ENCODE peak calls at places on chromosomes 4 and X, in nine cellular contexts. N is aorta, C is ascending aorta, Q is HepG2, B is upper lobe of right lung, G is esophagus squamous epithelium, J is H9, D is PC-3, Y is transverse colon. X is an unnamed sample.

GRCh38 chrX:100745806-100746537 is 14.1 kb upstream of the SYTL4 start:
- DNase-seq in N (no peak), C (no peak), Q (no peak), B (no peak), G (no peak), J (no peak), D (no peak), Y (peak; percentile 60), X (no peak)

GRCh38 chr4:2671267-2671895 is 84.8 kb downstream of the TNIP2 start:
- DNase-seq in N (no peak), C (no peak), Q (no peak), B (no peak), G (no peak), J (no peak), D (no peak), Y (no peak), X (no peak)

GRCh38 chr4:176193126-176193525 is 2.3 kb downstream of the SPATA4 start:
- DNase-seq in N (no peak), C (no peak), Q (no peak), B (no peak), G (no peak), J (no peak), D (peak; percentile 46), Y (no peak), X (peak; percentile 58)

GRCh38 chrX:72576161-72576896 is 3.7 kb upstream of the HDAC8 start:
- DNase-seq in N (no peak), C (no peak), Q (peak; percentile 1), B (no peak), G (no peak), J (no peak), D (peak; percentile 52), Y (no peak), X (peak; percentile 81)

GRCh38 chrX:44036336-44036735 is 63.1 kb upstream of the NDP start:
- DNase-seq in N (no peak), C (no peak), Q (no peak), B (no peak), G (no peak), J (no peak), D (no peak), Y (no peak), X (peak; percentile 93)

GRCh38 chr4:156614536-156614935 is 357.1 kb downstream of the PDGFC start:
- DNase-seq in N (no peak), C (no peak), Q (no peak), B (no peak), G (no peak), J (no peak), D (no peak), Y (no peak), X (no peak)

GRCh38 chr4:87399148-87399547 is 8.2 kb upstream of the HSD17B11 start:
- DNase-seq in N (peak; percentile 50), C (no peak), Q (peak; percentile 28), B (no peak), G (no peak), J (peak; percentile 62), D (no peak), Y (peak; percentile 41), X (no peak)

GRCh38 chr4:2339458-2340271 is 77.8 kb upstream of the MXD4 start:
- DNase-seq in N (peak; percentile 19), C (no peak), Q (no peak), B (peak; percentile 40), G (no peak), J (peak; percentile 54), D (no peak), Y (no peak), X (no peak)

GRCh38 chr4:82045267-82045666 is 328.5 kb downstream of the HNRNPD start:
- DNase-seq in N (no peak), C (no peak), Q (no peak), B (no peak), G (no peak), J (no peak), D (no peak), Y (no peak), X (no peak)

DNA sequence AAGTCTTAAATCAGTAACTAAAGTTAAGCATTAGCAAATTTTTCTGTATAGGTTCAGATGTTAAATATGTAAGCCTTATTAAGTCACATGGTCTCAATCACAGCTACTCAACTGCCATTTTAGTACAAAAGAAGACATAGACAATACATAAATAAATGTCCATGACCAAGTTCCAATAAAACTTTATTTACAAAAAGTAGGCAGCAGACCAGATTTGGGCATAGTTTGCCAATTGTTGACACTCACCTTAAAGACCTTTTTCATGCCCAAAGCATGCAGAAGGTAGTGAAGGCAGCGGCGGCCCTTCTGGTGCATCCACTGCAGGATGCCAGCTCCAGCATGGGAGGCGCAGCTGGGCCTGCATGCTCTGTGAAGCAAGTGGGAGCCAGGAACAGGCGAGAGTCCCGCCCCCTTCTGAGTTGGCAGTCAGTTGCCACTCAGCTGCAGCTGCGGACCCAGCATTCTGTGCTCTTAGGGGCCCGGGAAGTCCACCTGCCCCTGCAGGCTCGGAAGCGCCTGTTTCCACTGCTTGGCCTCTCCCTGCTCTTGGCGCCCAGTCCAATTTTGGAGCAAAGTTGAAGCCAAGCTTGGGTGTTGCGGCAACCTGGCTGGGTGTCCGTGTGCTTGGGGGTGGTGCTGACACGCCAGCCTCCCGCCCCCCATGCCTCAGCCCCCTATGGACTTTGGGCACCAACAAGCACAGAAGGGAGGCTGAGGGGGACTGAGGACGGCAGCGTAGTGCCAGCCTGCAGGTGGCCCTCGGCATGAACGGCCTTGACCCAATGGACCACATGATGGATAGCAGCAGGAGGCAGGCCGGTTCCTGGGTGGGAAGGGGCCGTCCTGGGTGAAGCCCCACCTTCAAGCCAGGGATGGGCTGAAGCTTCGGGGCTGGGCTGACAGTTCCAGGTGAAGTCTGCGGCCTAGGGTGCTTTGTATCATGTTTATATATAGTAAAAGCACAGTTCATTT is 42.4 kb upstream of the PABPC4L start:
- DNase-seq in N (no peak), C (no peak), Q (no peak), B (peak; percentile 40), G (no peak), J (peak; percentile 46), D (no peak), Y (no peak), X (no peak)
- H3K27ac ChIP-seq in N (no peak overlapping the region), C (no peak overlapping the region), Q (no peak overlapping the region), B (no peak overlapping the region), G (no peak overlapping the region), J (no peak overlapping the region), D (no peak overlapping the region), Y (no peak overlapping the region), X (no peak overlapping the region)

GRCh38 chr4:40995850-40996249 is 218.5 kb downstream of the APBB2 start:
- DNase-seq in N (no peak), C (no peak), Q (no peak), B (no peak), G (no peak), J (no peak), D (no peak), Y (no peak), X (peak; percentile 44)
- H3K4me1 ChIP-seq in N (peaks cover 4% of the 10 kb centered on the region), C (peaks cover 8% of the 10 kb centered on the region), Q (peaks cover 19% of the 10 kb centered on the region), B (peaks cover 8% of the 10 kb centered on the region), G (no peaks in the 10 kb centered on the region), J (no peaks in the 10 kb centered on the region), D (peaks cover 58% of the 10 kb centered on the region), Y (no peaks in the 10 kb centered on the region), X (peaks cover 17% of the 10 kb centered on the region)

GRCh38 chr4:15776871-15777648 is 1.1 kb upstream of the CD38 start:
- DNase-seq in N (no peak), C (no peak), Q (no peak), B (no peak), G (no peak), J (no peak), D (no peak), Y (no peak), X (no peak)

GRCh38 chr4:15778191-15778741 is at the start of gene CD38:
- DNase-seq in N (peak; percentile 62), C (no peak), Q (no peak), B (peak; percentile 69), G (no peak), J (peak; percentile 60), D (no peak), Y (peak; percentile 68), X (no peak)

GRCh38 chr4:15778742-15779231 is 659 bp downstream of the CD38 start:
- DNase-seq in N (peak; percentile 65), C (no peak), Q (no peak), B (peak; percentile 85), G (no peak), J (peak; percentile 38), D (no peak), Y (peak; percentile 64), X (peak; percentile 44)

GRCh38 chr4:15779336-15779735 is 1.2 kb downstream of the CD38 start:
- DNase-seq in N (peak; percentile 62), C (peak; percentile 74), Q (peak; percentile 46), B (peak; percentile 70), G (no peak), J (peak; percentile 51), D (peak; percentile 52), Y (peak; percentile 33), X (peak; percentile 59)

DNA sequence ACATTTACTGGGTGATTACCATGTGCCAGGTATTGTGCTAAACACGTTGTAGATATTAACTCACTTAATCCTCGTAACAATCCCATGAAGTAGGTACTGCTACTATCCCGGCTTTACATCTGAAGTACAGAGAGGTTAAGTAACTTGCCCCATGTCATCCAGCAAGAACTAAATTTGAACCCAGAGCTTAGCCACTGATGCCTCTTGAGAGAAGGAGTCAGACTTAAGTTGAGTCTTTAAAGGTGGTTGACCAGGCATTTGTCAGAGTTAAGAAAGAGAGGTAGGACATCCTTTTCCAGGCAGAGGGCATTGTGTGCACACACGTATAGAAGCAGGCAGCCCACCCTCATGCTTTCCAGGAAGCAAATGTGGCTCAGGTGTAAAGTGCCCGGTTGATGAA is 431 bp upstream of the CD38 start:
- DNase-seq in N (no peak), C (no peak), Q (no peak), B (no peak), G (no peak), J (no peak), D (no peak), Y (no peak), X (no peak)
- H3K27ac ChIP-seq in N (no peak overlapping the region), C (no peak overlapping the region), Q (no peak overlapping the region), B (no peak overlapping the region), G (no peak overlapping the region), J (no peak overlapping the region), D (no peak overlapping the region), Y (no peak overlapping the region), X (no peak overlapping the region)

GRCh38 chrX:45505214-45505613 is 304.5 kb upstream of the DIPK2B start:
- DNase-seq in N (no peak), C (no peak), Q (no peak), B (no peak), G (no peak), J (no peak), D (peak; percentile 32), Y (no peak), X (peak; percentile 61)

GRCh38 chrX:45506149-45506768 is 305.6 kb upstream of the DIPK2B start:
- DNase-seq in N (no peak), C (no peak), Q (no peak), B (no peak), G (no peak), J (no peak), D (no peak), Y (no peak), X (no peak)

GRCh38 chrX:45497290-45497689 is 296.6 kb upstream of the DIPK2B start:
- DNase-seq in N (no peak), C (no peak), Q (no peak), B (no peak), G (no peak), J (no peak), D (no peak), Y (no peak), X (no peak)

DNA sequence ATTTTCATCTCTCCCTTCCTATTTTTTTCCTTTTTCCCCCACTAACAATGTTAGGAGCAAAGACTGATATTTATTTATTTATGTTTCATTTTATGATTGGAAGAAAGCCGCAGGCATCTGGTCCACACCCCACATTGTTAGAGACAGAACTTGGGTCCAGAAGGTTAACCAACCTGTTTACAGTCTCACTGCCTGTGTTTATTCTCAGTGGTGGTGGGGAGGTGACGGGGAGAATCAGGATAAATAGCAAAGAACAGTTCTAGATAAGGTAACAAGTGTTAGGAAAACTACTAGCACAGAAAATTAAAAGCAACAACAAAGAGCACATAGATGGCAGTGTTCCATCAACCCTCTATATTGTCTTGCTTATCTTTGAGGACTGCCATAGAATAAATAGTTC is 301.7 kb upstream of the DIPK2B start:
- DNase-seq in N (no peak), C (no peak), Q (peak; percentile 27), B (no peak), G (no peak), J (no peak), D (no peak), Y (no peak), X (no peak)
- H3K4me1 ChIP-seq in N (peaks cover 3% of the 10 kb centered on the region), C (peaks cover 7% of the 10 kb centered on the region), Q (peaks cover 27% of the 10 kb centered on the region), B (peaks cover 5% of the 10 kb centered on the region), G (peaks cover 12% of the 10 kb centered on the region), J (no peaks in the 10 kb centered on the region), D (peaks cover 22% of the 10 kb centered on the region), Y (peaks cover 3% of the 10 kb centered on the region), X (peaks cover 11% of the 10 kb centered on the region)

X was measured in fibroblast of lung.